ENCODE peak calls at places on chromosomes 5 and 9, in seven cellular contexts. One of them, this sample, is unnamed.

GRCh38 chr9:92242115-92242778 is 51.2 kb downstream of the IARS1 start:
- DNase-seq in T follicular helper cell: no peak
- DNase-seq in suprapubic skin: no peak
- DNase-seq in activated T-helper 1 cell treated with Interleukin-2 at 50 U/mL for 16 hours: no peak
- DNase-seq in lower lobe of right lung: no peak
- DNase-seq in naive thymus-derived CD8-positive, alpha-beta T cell: no peak
- DNase-seq in heart left ventricle: no peak
- DNase-seq in this sample: no peak

GRCh38 chr5:133458435-133458834 is 153.9 kb downstream of the FSTL4 start:
- DNase-seq in naive thymus-derived CD8-positive, alpha-beta T cell: no peak
- DNase-seq in heart left ventricle: no peak
- DNase-seq in suprapubic skin: peak; percentile 29
- DNase-seq in T follicular helper cell: no peak
- DNase-seq in activated T-helper 1 cell treated with Interleukin-2 at 50 U/mL for 16 hours: no peak
- DNase-seq in lower lobe of right lung: no peak
- DNase-seq in this sample: no peak

GRCh38 chr9:133715295-133715865 is 22.8 kb downstream of the SARDH start:
- DNase-seq in heart left ventricle: peak; percentile 77
- DNase-seq in suprapubic skin: no peak
- DNase-seq in T follicular helper cell: no peak
- DNase-seq in lower lobe of right lung: no peak
- DNase-seq in naive thymus-derived CD8-positive, alpha-beta T cell: no peak
- DNase-seq in activated T-helper 1 cell treated with Interleukin-2 at 50 U/mL for 16 hours: no peak
- DNase-seq in this sample: no peak

GRCh38 chr5:58517192-58517591 is 26.0 kb downstream of the GAPT start:
- DNase-seq in lower lobe of right lung: no peak
- DNase-seq in naive thymus-derived CD8-positive, alpha-beta T cell: no peak
- DNase-seq in activated T-helper 1 cell treated with Interleukin-2 at 50 U/mL for 16 hours: no peak
- DNase-seq in suprapubic skin: no peak
- DNase-seq in heart left ventricle: no peak
- DNase-seq in T follicular helper cell: no peak
- DNase-seq in this sample: no peak

GRCh38 chr9:122125158-122125890 is 32.2 kb upstream of the TTLL11 start:
- DNase-seq in activated T-helper 1 cell treated with Interleukin-2 at 50 U/mL for 16 hours: peak; percentile 59
- DNase-seq in naive thymus-derived CD8-positive, alpha-beta T cell: peak; percentile 59
- DNase-seq in lower lobe of right lung: peak; percentile 81
- DNase-seq in heart left ventricle: peak; percentile 83
- DNase-seq in T follicular helper cell: peak; percentile 62
- DNase-seq in suprapubic skin: no peak
- DNase-seq in this sample: peak; percentile 87

GRCh38 chr9:88922091-88922490 is 69.2 kb upstream of the S1PR3 start:
- DNase-seq in activated T-helper 1 cell treated with Interleukin-2 at 50 U/mL for 16 hours: no peak
- DNase-seq in heart left ventricle: no peak
- DNase-seq in lower lobe of right lung: no peak
- DNase-seq in T follicular helper cell: peak; percentile 23
- DNase-seq in naive thymus-derived CD8-positive, alpha-beta T cell: peak; percentile 59
- DNase-seq in suprapubic skin: no peak
- DNase-seq in this sample: no peak

GRCh38 chr9:122227576-122227903 is 1.2 kb downstream of the LHX6 start:
- DNase-seq in heart left ventricle: no peak
- DNase-seq in suprapubic skin: no peak
- DNase-seq in T follicular helper cell: no peak
- DNase-seq in activated T-helper 1 cell treated with Interleukin-2 at 50 U/mL for 16 hours: no peak
- DNase-seq in naive thymus-derived CD8-positive, alpha-beta T cell: no peak
- DNase-seq in lower lobe of right lung: no peak
- DNase-seq in this sample: no peak

GRCh38 chr5:10438301-10438700 is 3.4 kb upstream of the ROPN1L start:
- DNase-seq in lower lobe of right lung: no peak
- DNase-seq in activated T-helper 1 cell treated with Interleukin-2 at 50 U/mL for 16 hours: no peak
- DNase-seq in suprapubic skin: no peak
- DNase-seq in naive thymus-derived CD8-positive, alpha-beta T cell: no peak
- DNase-seq in T follicular helper cell: no peak
- DNase-seq in heart left ventricle: no peak
- DNase-seq in this sample: no peak

GRCh38 chr5:26329562-26330189 is 708.7 kb downstream of the CDH9 start:
- DNase-seq in T follicular helper cell: no peak
- DNase-seq in naive thymus-derived CD8-positive, alpha-beta T cell: no peak
- DNase-seq in suprapubic skin: no peak
- DNase-seq in activated T-helper 1 cell treated with Interleukin-2 at 50 U/mL for 16 hours: no peak
- DNase-seq in lower lobe of right lung: no peak
- DNase-seq in heart left ventricle: no peak
- DNase-seq in this sample: peak; percentile 67

GRCh38 chr5:83714780-83715179 is 5.9 kb downstream of the HAPLN1 start:
- DNase-seq in heart left ventricle: no peak
- DNase-seq in T follicular helper cell: no peak
- DNase-seq in naive thymus-derived CD8-positive, alpha-beta T cell: no peak
- DNase-seq in suprapubic skin: no peak
- DNase-seq in lower lobe of right lung: no peak
- DNase-seq in activated T-helper 1 cell treated with Interleukin-2 at 50 U/mL for 16 hours: no peak
- DNase-seq in this sample: peak; percentile 78

GRCh38 chr5:42858031-42858643 is 46.4 kb upstream of the SELENOP start:
- DNase-seq in T follicular helper cell: no peak
- DNase-seq in naive thymus-derived CD8-positive, alpha-beta T cell: no peak
- DNase-seq in lower lobe of right lung: no peak
- DNase-seq in suprapubic skin: no peak
- DNase-seq in heart left ventricle: no peak
- DNase-seq in activated T-helper 1 cell treated with Interleukin-2 at 50 U/mL for 16 hours: no peak
- DNase-seq in this sample: peak; percentile 46

GRCh38 chr5:65262094-65262493 is 219.6 kb downstream of the ADAMTS6 start:
- DNase-seq in T follicular helper cell: no peak
- DNase-seq in suprapubic skin: no peak
- DNase-seq in heart left ventricle: peak; percentile 30
- DNase-seq in lower lobe of right lung: no peak
- DNase-seq in naive thymus-derived CD8-positive, alpha-beta T cell: no peak
- DNase-seq in activated T-helper 1 cell treated with Interleukin-2 at 50 U/mL for 16 hours: no peak
- DNase-seq in this sample: no peak

GRCh38 chr9:88968799-88969198 is 22.5 kb upstream of the S1PR3 start:
- DNase-seq in activated T-helper 1 cell treated with Interleukin-2 at 50 U/mL for 16 hours: no peak
- DNase-seq in T follicular helper cell: no peak
- DNase-seq in heart left ventricle: no peak
- DNase-seq in lower lobe of right lung: no peak
- DNase-seq in suprapubic skin: no peak
- DNase-seq in naive thymus-derived CD8-positive, alpha-beta T cell: no peak
- DNase-seq in this sample: no peak

GRCh38 chr5:133026664-133027153 is 360 bp upstream of the ZCCHC10 start:
- DNase-seq in heart left ventricle: no peak
- DNase-seq in suprapubic skin: no peak
- DNase-seq in naive thymus-derived CD8-positive, alpha-beta T cell: no peak
- DNase-seq in lower lobe of right lung: no peak
- DNase-seq in T follicular helper cell: no peak
- DNase-seq in activated T-helper 1 cell treated with Interleukin-2 at 50 U/mL for 16 hours: no peak
- DNase-seq in this sample: no peak

GRCh38 chr5:26003966-26004365 is 1034.4 kb downstream of the CDH9 start:
- DNase-seq in T follicular helper cell: no peak
- DNase-seq in heart left ventricle: no peak
- DNase-seq in suprapubic skin: no peak
- DNase-seq in activated T-helper 1 cell treated with Interleukin-2 at 50 U/mL for 16 hours: no peak
- DNase-seq in naive thymus-derived CD8-positive, alpha-beta T cell: no peak
- DNase-seq in lower lobe of right lung: no peak
- DNase-seq in this sample: peak; percentile 29

GRCh38 chr5:90020575-90021535 is 388.7 kb downstream of the CETN3 start:
- DNase-seq in activated T-helper 1 cell treated with Interleukin-2 at 50 U/mL for 16 hours: no peak
- DNase-seq in T follicular helper cell: no peak
- DNase-seq in suprapubic skin: no peak
- DNase-seq in lower lobe of right lung: no peak
- DNase-seq in naive thymus-derived CD8-positive, alpha-beta T cell: no peak
- DNase-seq in heart left ventricle: no peak
- DNase-seq in this sample: peak; percentile 88

GRCh38 chr9:127779136-127779981 is 893 bp upstream of the SH2D3C start:
- DNase-seq in T follicular helper cell: no peak
- DNase-seq in suprapubic skin: no peak
- DNase-seq in heart left ventricle: no peak
- DNase-seq in activated T-helper 1 cell treated with Interleukin-2 at 50 U/mL for 16 hours: no peak
- DNase-seq in lower lobe of right lung: no peak
- DNase-seq in naive thymus-derived CD8-positive, alpha-beta T cell: no peak
- DNase-seq in this sample: peak; percentile 47